ENCODE peak calls at places on chromosomes 11 and 22, in nine cellular contexts. S, J, R, T, Y, E, D, M and B are unnamed samples.

GRCh38 chr22:47902646-47903180 is 1140.3 kb downstream of the TBC1D22A start:
- DNase-seq in M (no peak), T (no peak), R (no peak), J (no peak), E (no peak), Y (no peak), D (no peak), S (no peak), B (no peak)

GRCh38 chr22:39114157-39114511 is 17.1 kb downstream of the APOBEC3H start:
- DNase-seq in E (no peak), D (no peak), R (no peak), T (no peak), J (no peak), S (no peak), M (peak; percentile 40), Y (no peak), B (no peak)

GRCh38 chr11:75160328-75160757 is 9.4 kb downstream of the SLCO2B1 start:
- DNase-seq in J (peak; percentile 69), D (no peak), S (no peak), Y (no peak), R (no peak), T (no peak), M (no peak), E (peak; percentile 18), B (no peak)

GRCh38 chr22:50630376-50630775 is 2.4 kb upstream of the ARSA start:
- DNase-seq in T (no peak), Y (no peak), S (no peak), J (no peak), E (no peak), M (no peak), D (no peak), R (no peak), B (no peak)

GRCh38 chr11:80104196-80104595 is 663.4 kb upstream of the TENM4 start:
- DNase-seq in J (no peak), S (no peak), M (no peak), Y (no peak), T (no peak), D (no peak), E (no peak), R (no peak), B (no peak)

GRCh38 chr11:76674517-76675400 is 4.2 kb upstream of the LRRC32 start:
- DNase-seq in E (no peak), J (peak; percentile 52), S (no peak), Y (no peak), R (no peak), T (no peak), M (no peak), D (peak; percentile 85), B (peak; percentile 32)

GRCh38 chr11:13040969-13041561 is 31.9 kb downstream of the RASSF10 start:
- DNase-seq in R (no peak), S (no peak), M (no peak), J (no peak), Y (no peak), D (no peak), E (no peak), T (no peak), B (no peak)

GRCh38 chr11:18322818-18323570 is 627 bp downstream of the GTF2H1 start:
- DNase-seq in M (peak; percentile 34), S (no peak), D (peak; percentile 34), E (no peak), R (no peak), Y (no peak), J (no peak), T (peak; percentile 19), B (peak; percentile 14)

GRCh38 chr11:116294630-116295029 is 478.2 kb downstream of the BUD13 start:
- DNase-seq in R (no peak), J (no peak), Y (no peak), M (no peak), E (peak; percentile 77), T (no peak), D (no peak), S (no peak), B (no peak)

GRCh38 chr11:117000039-117000740 is 98.0 kb downstream of the SIK3 start:
- DNase-seq in S (no peak), D (no peak), Y (no peak), R (no peak), M (no peak), T (no peak), J (peak; percentile 97), E (no peak), B (peak; percentile 84)

GRCh38 chr11:80987161-80987560 is 1546.3 kb upstream of the TENM4 start:
- DNase-seq in R (no peak), T (no peak), Y (no peak), E (no peak), M (no peak), D (no peak), S (no peak), J (no peak), B (no peak)

GRCh38 chr22:43381693-43382092 is 30.1 kb upstream of the MPPED1 start:
- DNase-seq in E (no peak), T (no peak), D (no peak), R (no peak), Y (no peak), M (no peak), S (no peak), J (no peak), B (peak; percentile 71)

GRCh38 chr22:38034884-38035529 is 22.2 kb upstream of the PICK1 start:
- DNase-seq in M (no peak), S (no peak), D (no peak), T (no peak), Y (no peak), R (no peak), E (no peak), J (no peak), B (no peak)

GRCh38 chr11:30206249-30206996 is 24.4 kb upstream of the FSHB start:
- DNase-seq in Y (no peak), M (peak; percentile 5), T (no peak), J (no peak), S (no peak), D (no peak), R (no peak), E (no peak), B (no peak)

GRCh38 chr11:70203749-70204465 is 811 bp downstream of the FADD start:
- DNase-seq in E (peak; percentile 88), S (peak; percentile 82), T (peak; percentile 95), J (peak; percentile 33), D (peak; percentile 66), Y (peak; percentile 43), M (peak; percentile 28), R (peak; percentile 86), B (peak; percentile 91)

GRCh38 chr11:64242920-64243854 is 2.3 kb downstream of the FKBP2 start:
- DNase-seq in T (no peak), M (no peak), J (no peak), E (no peak), D (no peak), Y (no peak), R (no peak), S (no peak), B (peak; percentile 49)

GRCh38 chr11:32830413-32830738 is 649 bp downstream of the PRRG4 start:
- DNase-seq in D (no peak), J (peak; percentile 40), Y (peak; percentile 44), S (no peak), T (peak; percentile 11), M (no peak), E (no peak), R (no peak), B (peak; percentile 82)

GRCh38 chr11:32137263-32137662 is 46.4 kb downstream of the RCN1 start:
- DNase-seq in T (peak; percentile 98), M (no peak), Y (no peak), D (no peak), S (no peak), R (no peak), E (peak; percentile 97), J (no peak), B (no peak)